ENCODE peak calls at places on chromosome 19, in five cellular contexts. One of them, this sample, is unnamed.

GRCh38 chr19:3193256-3194062 is 7.7 kb downstream of the NCLN start:
- DNase-seq in fibroblast of pulmonary artery: no peak
- DNase-seq in tibial artery: no peak
- DNase-seq in activated T-helper 1 cell treated with Interleukin-2 at 50 U/mL for 16 hours: no peak
- DNase-seq in Caco-2: no peak
- DNase-seq in this sample: no peak

GRCh38 chr19:48833977-48834376 is 2.3 kb downstream of the HSD17B14 start:
- DNase-seq in fibroblast of pulmonary artery: no peak
- DNase-seq in Caco-2: no peak
- DNase-seq in tibial artery: no peak
- DNase-seq in activated T-helper 1 cell treated with Interleukin-2 at 50 U/mL for 16 hours: no peak
- DNase-seq in this sample: no peak

GRCh38 chr19:39524495-39524894 is 8.2 kb downstream of the EID2B start:
- DNase-seq in Caco-2: no peak
- DNase-seq in tibial artery: no peak
- DNase-seq in fibroblast of pulmonary artery: no peak
- DNase-seq in activated T-helper 1 cell treated with Interleukin-2 at 50 U/mL for 16 hours: no peak
- DNase-seq in this sample: no peak

GRCh38 chr19:46856062-46857022 is 4.5 kb upstream of the ARHGAP35 start:
- DNase-seq in Caco-2: peak
- DNase-seq in activated T-helper 1 cell treated with Interleukin-2 at 50 U/mL for 16 hours: peak
- DNase-seq in fibroblast of pulmonary artery: peak
- DNase-seq in tibial artery: peak
- DNase-seq in this sample: peak

GRCh38 chr19:40667602-40668001 is 22.8 kb downstream of the NUMBL start:
- DNase-seq in tibial artery: no peak
- DNase-seq in Caco-2: no peak
- DNase-seq in fibroblast of pulmonary artery: no peak
- DNase-seq in activated T-helper 1 cell treated with Interleukin-2 at 50 U/mL for 16 hours: no peak
- DNase-seq in this sample: no peak

GRCh38 chr19:13212759-13213330 is 62.6 kb downstream of the IER2 start:
- DNase-seq in tibial artery: peak
- DNase-seq in activated T-helper 1 cell treated with Interleukin-2 at 50 U/mL for 16 hours: peak
- DNase-seq in fibroblast of pulmonary artery: peak
- DNase-seq in Caco-2: peak
- DNase-seq in this sample: peak

GRCh38 chr19:34254552-34255432 is at the start of gene GARRE1:
- DNase-seq in tibial artery: no peak
- DNase-seq in Caco-2: peak
- DNase-seq in fibroblast of pulmonary artery: peak
- DNase-seq in activated T-helper 1 cell treated with Interleukin-2 at 50 U/mL for 16 hours: peak
- DNase-seq in this sample: no peak

GRCh38 chr19:10226376-10227214 is 4.5 kb downstream of the S1PR2 start:
- DNase-seq in fibroblast of pulmonary artery: peak
- DNase-seq in activated T-helper 1 cell treated with Interleukin-2 at 50 U/mL for 16 hours: no peak
- DNase-seq in Caco-2: no peak
- DNase-seq in tibial artery: peak
- DNase-seq in this sample: peak

GRCh38 chr19:57280913-57281425 is 684 bp downstream of the ZNF460 start:
- DNase-seq in fibroblast of pulmonary artery: no peak
- DNase-seq in Caco-2: no peak
- DNase-seq in tibial artery: no peak
- DNase-seq in activated T-helper 1 cell treated with Interleukin-2 at 50 U/mL for 16 hours: no peak
- DNase-seq in this sample: no peak

This sample was measured in lower leg skin.